ENCODE peak calls at places on chromosomes 4 and X, in four cellular contexts. H is body of pancreas, U is sciatic nerve, C is heart right ventricle. F is an unnamed sample.

GRCh38 chrX:43949669-43950068 is 23.5 kb downstream of the NDP start:
- ATAC-seq in H (no peak), U (peak), C (no peak), F (no peak)

GRCh38 chr4:53366301-53366716 is 448 bp upstream of the SCFD2 start:
- ATAC-seq in U (no peak), H (no peak), C (no peak), F (no peak)

GRCh38 chrX:73400136-73400748 is 46.6 kb upstream of the CDX4 start:
- ATAC-seq in U (no peak), H (no peak), C (no peak), F (no peak)

GRCh38 chr4:122364700-122365404 is 14.0 kb upstream of the ADAD1 start:
- ATAC-seq in H (no peak), U (no peak), C (no peak), F (no peak)

GRCh38 chr4:123419885-123420743 is 23.5 kb downstream of the SPRY1 start:
- ATAC-seq in H (no peak), C (no peak), U (no peak), F (no peak)

GRCh38 chr4:2689825-2690700 is 66.1 kb downstream of the TNIP2 start:
- ATAC-seq in C (no peak), U (no peak), H (no peak), F (no peak)

GRCh38 chr4:121272526-121272925 is 108.3 kb downstream of the QRFPR start:
- ATAC-seq in C (no peak), H (peak), U (no peak), F (no peak)

GRCh38 chr4:107683873-107684272 is 36.2 kb downstream of the PAPSS1 start:
- ATAC-seq in C (no peak), H (peak), U (peak), F (no peak)

GRCh38 chr4:56405016-56405415 is 17.7 kb upstream of the AASDH start:
- ATAC-seq in U (no peak), H (no peak), C (no peak), F (no peak)

F was measured in gastroesophageal sphincter.